ENCODE peak calls at places on chromosome 19, in seven cellular contexts. One of them, this sample, is unnamed.

GRCh38 chr19:18150776-18151624 is 2.0 kb upstream of the PIK3R2 start:
- DNase-seq in neural progenitor cell: no peak
- DNase-seq in tibial nerve: no peak
- DNase-seq in aorta: no peak
- DNase-seq in neuronal stem cell: no peak
- DNase-seq in Karpas-422: no peak
- DNase-seq in CD8-positive, alpha-beta memory T cell: no peak
- DNase-seq in this sample: no peak

GRCh38 chr19:3231288-3231687 is 6.8 kb downstream of the CELF5 start:
- DNase-seq in CD8-positive, alpha-beta memory T cell: no peak
- DNase-seq in tibial nerve: no peak
- DNase-seq in neural progenitor cell: no peak
- DNase-seq in aorta: no peak
- DNase-seq in neuronal stem cell: no peak
- DNase-seq in Karpas-422: no peak
- DNase-seq in this sample: no peak

GRCh38 chr19:50514346-50515167 is 844 bp upstream of the ASPDH start:
- DNase-seq in tibial nerve: no peak
- DNase-seq in aorta: no peak
- DNase-seq in Karpas-422: no peak
- DNase-seq in neural progenitor cell: peak; percentile 38
- DNase-seq in neuronal stem cell: no peak
- DNase-seq in CD8-positive, alpha-beta memory T cell: no peak
- DNase-seq in this sample: no peak

GRCh38 chr19:49691243-49692101 is 556 bp downstream of the CPT1C start:
- DNase-seq in neuronal stem cell: peak; percentile 80
- DNase-seq in CD8-positive, alpha-beta memory T cell: no peak
- DNase-seq in neural progenitor cell: peak; percentile 94
- DNase-seq in Karpas-422: peak; percentile 54
- DNase-seq in aorta: peak; percentile 76
- DNase-seq in tibial nerve: no peak
- DNase-seq in this sample: no peak

GRCh38 chr19:18612772-18613588 is at the start of gene TMEM59L:
- DNase-seq in neural progenitor cell: peak; percentile 77
- DNase-seq in aorta: no peak
- DNase-seq in tibial nerve: no peak
- DNase-seq in CD8-positive, alpha-beta memory T cell: peak; percentile 47
- DNase-seq in Karpas-422: no peak
- DNase-seq in neuronal stem cell: no peak
- DNase-seq in this sample: no peak

GRCh38 chr19:34244611-34245299 is 9.6 kb upstream of the GARRE1 start:
- DNase-seq in tibial nerve: no peak
- DNase-seq in Karpas-422: peak; percentile 83
- DNase-seq in neural progenitor cell: no peak
- DNase-seq in CD8-positive, alpha-beta memory T cell: no peak
- DNase-seq in aorta: peak; percentile 17
- DNase-seq in neuronal stem cell: no peak
- DNase-seq in this sample: no peak

GRCh38 chr19:46901701-46902401 is 41.1 kb downstream of the ARHGAP35 start:
- DNase-seq in tibial nerve: no peak
- DNase-seq in aorta: no peak
- DNase-seq in Karpas-422: no peak
- DNase-seq in CD8-positive, alpha-beta memory T cell: no peak
- DNase-seq in neuronal stem cell: no peak
- DNase-seq in neural progenitor cell: no peak
- DNase-seq in this sample: no peak

GRCh38 chr19:18029617-18030338 is 21.8 kb downstream of the ARRDC2 start:
- DNase-seq in neural progenitor cell: no peak
- DNase-seq in tibial nerve: no peak
- DNase-seq in aorta: no peak
- DNase-seq in neuronal stem cell: no peak
- DNase-seq in CD8-positive, alpha-beta memory T cell: no peak
- DNase-seq in Karpas-422: no peak
- DNase-seq in this sample: no peak

GRCh38 chr19:29676586-29676985 is 11.3 kb downstream of the PLEKHF1 start:
- DNase-seq in neural progenitor cell: no peak
- DNase-seq in Karpas-422: no peak
- DNase-seq in neuronal stem cell: no peak
- DNase-seq in tibial nerve: no peak
- DNase-seq in CD8-positive, alpha-beta memory T cell: no peak
- DNase-seq in aorta: no peak
- DNase-seq in this sample: no peak

GRCh38 chr19:39502640-39503417 is 4.1 kb downstream of the DLL3 start:
- DNase-seq in tibial nerve: no peak
- DNase-seq in CD8-positive, alpha-beta memory T cell: peak; percentile 68
- DNase-seq in neuronal stem cell: peak; percentile 59
- DNase-seq in aorta: peak; percentile 73
- DNase-seq in Karpas-422: peak; percentile 90
- DNase-seq in neural progenitor cell: peak; percentile 95
- DNase-seq in this sample: no peak

GRCh38 chr19:18292810-18293641 is 11.6 kb upstream of the JUND start:
- DNase-seq in neuronal stem cell: peak; percentile 82
- DNase-seq in tibial nerve: peak; percentile 83
- DNase-seq in aorta: peak; percentile 91
- DNase-seq in Karpas-422: no peak
- DNase-seq in neural progenitor cell: peak; percentile 94
- DNase-seq in CD8-positive, alpha-beta memory T cell: no peak
- DNase-seq in this sample: no peak

GRCh38 chr19:51327066-51327985 is 14.6 kb downstream of the VSIG10L start:
- DNase-seq in neuronal stem cell: peak; percentile 48
- DNase-seq in tibial nerve: no peak
- DNase-seq in neural progenitor cell: peak; percentile 84
- DNase-seq in CD8-positive, alpha-beta memory T cell: peak; percentile 40
- DNase-seq in aorta: peak; percentile 74
- DNase-seq in Karpas-422: no peak
- DNase-seq in this sample: no peak

GRCh38 chr19:48656840-48657474 is 11.0 kb upstream of the CA11 start:
- DNase-seq in neural progenitor cell: no peak
- DNase-seq in CD8-positive, alpha-beta memory T cell: no peak
- DNase-seq in aorta: no peak
- DNase-seq in Karpas-422: no peak
- DNase-seq in neuronal stem cell: no peak
- DNase-seq in tibial nerve: peak; percentile 42
- DNase-seq in this sample: no peak

GRCh38 chr19:4013886-4014540 is 6.5 kb downstream of the PIAS4 start:
- DNase-seq in Karpas-422: no peak
- DNase-seq in neuronal stem cell: no peak
- DNase-seq in neural progenitor cell: no peak
- DNase-seq in aorta: no peak
- DNase-seq in CD8-positive, alpha-beta memory T cell: no peak
- DNase-seq in tibial nerve: no peak
- DNase-seq in this sample: no peak

GRCh38 chr19:1465191-1466016 is 13.6 kb downstream of the C19orf25 start:
- DNase-seq in neural progenitor cell: peak; percentile 59
- DNase-seq in neuronal stem cell: no peak
- DNase-seq in aorta: no peak
- DNase-seq in CD8-positive, alpha-beta memory T cell: no peak
- DNase-seq in tibial nerve: no peak
- DNase-seq in Karpas-422: no peak
- DNase-seq in this sample: no peak

GRCh38 chr19:19269952-19270694 is 3.0 kb downstream of the TM6SF2 start:
- DNase-seq in neuronal stem cell: no peak
- DNase-seq in neural progenitor cell: no peak
- DNase-seq in Karpas-422: no peak
- DNase-seq in aorta: no peak
- DNase-seq in tibial nerve: no peak
- DNase-seq in CD8-positive, alpha-beta memory T cell: no peak
- DNase-seq in this sample: no peak

GRCh38 chr19:1408300-1409203 is 1.2 kb downstream of the DAZAP1 start:
- DNase-seq in neural progenitor cell: peak; percentile 70
- DNase-seq in CD8-positive, alpha-beta memory T cell: peak; percentile 39
- DNase-seq in aorta: peak; percentile 68
- DNase-seq in neuronal stem cell: peak; percentile 35
- DNase-seq in tibial nerve: no peak
- DNase-seq in Karpas-422: peak; percentile 80
- DNase-seq in this sample: no peak

GRCh38 chr19:19495614-19496603 is 19.4 kb downstream of the TSSK6 start:
- DNase-seq in neural progenitor cell: no peak
- DNase-seq in tibial nerve: no peak
- DNase-seq in neuronal stem cell: no peak
- DNase-seq in CD8-positive, alpha-beta memory T cell: no peak
- DNase-seq in Karpas-422: no peak
- DNase-seq in aorta: no peak
- DNase-seq in this sample: no peak

GRCh38 chr19:45070861-45071544 is 5.3 kb downstream of the ZNF296 start:
- DNase-seq in neural progenitor cell: no peak
- DNase-seq in Karpas-422: peak; percentile 60
- DNase-seq in tibial nerve: no peak
- DNase-seq in CD8-positive, alpha-beta memory T cell: no peak
- DNase-seq in aorta: no peak
- DNase-seq in neuronal stem cell: no peak
- DNase-seq in this sample: no peak

GRCh38 chr19:45070214-45070613 is 6.1 kb downstream of the ZNF296 start:
- DNase-seq in tibial nerve: no peak
- DNase-seq in neuronal stem cell: no peak
- DNase-seq in CD8-positive, alpha-beta memory T cell: no peak
- DNase-seq in neural progenitor cell: no peak
- DNase-seq in Karpas-422: peak; percentile 51
- DNase-seq in aorta: no peak
- DNase-seq in this sample: no peak

GRCh38 chr19:45069056-45069455 is 7.2 kb downstream of the ZNF296 start:
- DNase-seq in aorta: no peak
- DNase-seq in neuronal stem cell: no peak
- DNase-seq in Karpas-422: peak; percentile 59
- DNase-seq in neural progenitor cell: peak; percentile 33
- DNase-seq in tibial nerve: no peak
- DNase-seq in CD8-positive, alpha-beta memory T cell: no peak
- DNase-seq in this sample: no peak

GRCh38 chr19:45071969-45072790 is 4.1 kb downstream of the ZNF296 start:
- DNase-seq in tibial nerve: no peak
- DNase-seq in neuronal stem cell: no peak
- DNase-seq in CD8-positive, alpha-beta memory T cell: no peak
- DNase-seq in Karpas-422: no peak
- DNase-seq in aorta: no peak
- DNase-seq in neural progenitor cell: no peak
- DNase-seq in this sample: no peak

GRCh38 chr19:45071545-45071938 is 4.7 kb downstream of the ZNF296 start:
- DNase-seq in neural progenitor cell: no peak
- DNase-seq in neuronal stem cell: no peak
- DNase-seq in Karpas-422: no peak
- DNase-seq in tibial nerve: no peak
- DNase-seq in aorta: no peak
- DNase-seq in CD8-positive, alpha-beta memory T cell: no peak
- DNase-seq in this sample: no peak
- H3K27ac ChIP-seq in neural progenitor cell: no peak overlapping the region
- H3K27ac ChIP-seq in neuronal stem cell: no peak overlapping the region
- H3K27ac ChIP-seq in Karpas-422: no peak overlapping the region
- H3K27ac ChIP-seq in tibial nerve: no peak overlapping the region
- H3K27ac ChIP-seq in aorta: no peak overlapping the region
- H3K27ac ChIP-seq in CD8-positive, alpha-beta memory T cell: no peak overlapping the region
- H3K27ac ChIP-seq in this sample: no peak overlapping the region

GRCh38 chr19:42246869-42247630 is 4.6 kb upstream of the GSK3A start:
- DNase-seq in aorta: no peak
- DNase-seq in CD8-positive, alpha-beta memory T cell: no peak
- DNase-seq in neural progenitor cell: no peak
- DNase-seq in neuronal stem cell: no peak
- DNase-seq in Karpas-422: no peak
- DNase-seq in tibial nerve: no peak
- DNase-seq in this sample: no peak
- H3K4me1 ChIP-seq in aorta: no peaks in the 10 kb centered on the region
- H3K4me1 ChIP-seq in CD8-positive, alpha-beta memory T cell: peaks cover 34% of the 10 kb centered on the region
- H3K4me1 ChIP-seq in neural progenitor cell: peaks cover 7% of the 10 kb centered on the region
- H3K4me1 ChIP-seq in neuronal stem cell: peaks cover 7% of the 10 kb centered on the region
- H3K4me1 ChIP-seq in Karpas-422: peaks cover 16% of the 10 kb centered on the region
- H3K4me1 ChIP-seq in tibial nerve: peaks cover 67% of the 10 kb centered on the region
- H3K4me1 ChIP-seq in this sample: peaks cover 10% of the 10 kb centered on the region

GRCh38 chr19:13505761-13506549 is at the start of gene CACNA1A:
- DNase-seq in CD8-positive, alpha-beta memory T cell: no peak
- DNase-seq in Karpas-422: no peak
- DNase-seq in tibial nerve: no peak
- DNase-seq in neural progenitor cell: peak; percentile 83
- DNase-seq in aorta: no peak
- DNase-seq in neuronal stem cell: peak; percentile 56
- DNase-seq in this sample: no peak

GRCh38 chr19:13506550-13506878 is 235 bp upstream of the CACNA1A start:
- DNase-seq in tibial nerve: no peak
- DNase-seq in neuronal stem cell: peak; percentile 43
- DNase-seq in aorta: no peak
- DNase-seq in Karpas-422: no peak
- DNase-seq in CD8-positive, alpha-beta memory T cell: no peak
- DNase-seq in neural progenitor cell: peak; percentile 57
- DNase-seq in this sample: no peak

GRCh38 chr19:13507053-13507611 is 853 bp upstream of the CACNA1A start:
- DNase-seq in neural progenitor cell: peak; percentile 77
- DNase-seq in neuronal stem cell: peak; percentile 33
- DNase-seq in Karpas-422: no peak
- DNase-seq in aorta: no peak
- DNase-seq in CD8-positive, alpha-beta memory T cell: no peak
- DNase-seq in tibial nerve: no peak
- DNase-seq in this sample: no peak

DNA sequence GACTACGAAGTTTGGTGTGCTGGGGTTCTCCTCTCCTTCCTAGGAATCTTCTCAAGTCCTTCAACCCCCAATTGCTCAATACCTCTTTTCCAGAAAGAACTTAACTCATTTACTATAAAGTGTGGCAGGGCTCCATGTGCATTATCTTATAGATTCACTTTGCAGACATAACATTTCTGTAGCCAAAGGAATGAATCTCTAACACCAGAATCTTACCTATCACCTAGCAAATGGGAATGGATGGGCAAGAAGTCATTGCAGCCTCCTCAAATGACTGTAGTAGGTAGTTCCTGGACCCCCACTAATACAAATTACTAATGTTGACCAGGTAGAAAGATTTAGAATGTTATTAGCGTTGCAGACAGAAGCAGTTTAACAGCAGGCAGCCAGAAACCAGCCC is 5.7 kb upstream of the CACNA1A start:
- DNase-seq in Karpas-422: no peak
- DNase-seq in CD8-positive, alpha-beta memory T cell: no peak
- DNase-seq in neuronal stem cell: no peak
- DNase-seq in tibial nerve: no peak
- DNase-seq in neural progenitor cell: no peak
- DNase-seq in aorta: no peak
- DNase-seq in this sample: no peak
- H3K27ac ChIP-seq in Karpas-422: no peak overlapping the region
- H3K27ac ChIP-seq in CD8-positive, alpha-beta memory T cell: no peak overlapping the region
- H3K27ac ChIP-seq in neuronal stem cell: no peak overlapping the region
- H3K27ac ChIP-seq in tibial nerve: no peak overlapping the region
- H3K27ac ChIP-seq in neural progenitor cell: no peak overlapping the region
- H3K27ac ChIP-seq in aorta: no peak overlapping the region
- H3K27ac ChIP-seq in this sample: no peak overlapping the region

GRCh38 chr19:38165335-38165734 is 58.7 kb downstream of the DPF1 start:
- DNase-seq in aorta: no peak
- DNase-seq in neural progenitor cell: no peak
- DNase-seq in neuronal stem cell: no peak
- DNase-seq in Karpas-422: no peak
- DNase-seq in CD8-positive, alpha-beta memory T cell: no peak
- DNase-seq in tibial nerve: no peak
- DNase-seq in this sample: no peak

GRCh38 chr19:38162632-38163031 is 61.4 kb downstream of the DPF1 start:
- DNase-seq in CD8-positive, alpha-beta memory T cell: no peak
- DNase-seq in Karpas-422: peak; percentile 44
- DNase-seq in neuronal stem cell: no peak
- DNase-seq in neural progenitor cell: no peak
- DNase-seq in aorta: no peak
- DNase-seq in tibial nerve: no peak
- DNase-seq in this sample: no peak

GRCh38 chr19:38164526-38164925 is 59.5 kb downstream of the DPF1 start:
- DNase-seq in aorta: no peak
- DNase-seq in neural progenitor cell: no peak
- DNase-seq in Karpas-422: no peak
- DNase-seq in tibial nerve: no peak
- DNase-seq in CD8-positive, alpha-beta memory T cell: no peak
- DNase-seq in neuronal stem cell: no peak
- DNase-seq in this sample: no peak

GRCh38 chr19:38162094-38162493 is 61.9 kb downstream of the DPF1 start:
- DNase-seq in CD8-positive, alpha-beta memory T cell: no peak
- DNase-seq in Karpas-422: no peak
- DNase-seq in neural progenitor cell: no peak
- DNase-seq in neuronal stem cell: no peak
- DNase-seq in tibial nerve: no peak
- DNase-seq in aorta: no peak
- DNase-seq in this sample: no peak

GRCh38 chr19:38163419-38164290 is 60.4 kb downstream of the DPF1 start:
- DNase-seq in neural progenitor cell: no peak
- DNase-seq in tibial nerve: no peak
- DNase-seq in neuronal stem cell: no peak
- DNase-seq in CD8-positive, alpha-beta memory T cell: no peak
- DNase-seq in Karpas-422: no peak
- DNase-seq in aorta: no peak
- DNase-seq in this sample: no peak
- H3K4me1 ChIP-seq in neural progenitor cell: no peaks in the 10 kb centered on the region
- H3K4me1 ChIP-seq in tibial nerve: no peaks in the 10 kb centered on the region
- H3K4me1 ChIP-seq in neuronal stem cell: no peaks in the 10 kb centered on the region
- H3K4me1 ChIP-seq in CD8-positive, alpha-beta memory T cell: no peaks in the 10 kb centered on the region
- H3K4me1 ChIP-seq in Karpas-422: peaks cover 21% of the 10 kb centered on the region
- H3K4me1 ChIP-seq in aorta: no peaks in the 10 kb centered on the region
- H3K4me1 ChIP-seq in this sample: no peaks in the 10 kb centered on the region

This sample was measured in iPS DF 6.9.